ENCODE peak calls at places on chromosomes 12 and 14, in six cellular contexts. C is epithelial cell of prostate, O is fibroblast of lung, K is HFF-Myc, U is brain microvascular endothelial cell, W is IMR-90. G is an unnamed sample.

GRCh38 chr12:11836282-11836963 is 186.9 kb downstream of the ETV6 start:
- DNase-seq in U (no peak), O (no peak), W (no peak), C (no peak), K (no peak), G (no peak)

GRCh38 chr14:85528080-85528881 is 1.7 kb upstream of the FLRT2 start:
- DNase-seq in K (peak), O (peak), U (peak), W (peak), C (peak), G (peak)

GRCh38 chr12:100077367-100077766 is 65.3 kb downstream of the BLTP3B start:
- DNase-seq in U (no peak), C (no peak), O (peak), W (no peak), K (no peak), G (peak)

GRCh38 chr12:24373004-24373403 is 423.5 kb upstream of the SOX5 start:
- DNase-seq in W (peak), O (peak), U (no peak), C (no peak), K (no peak), G (no peak)

GRCh38 chr14:77158175-77158908 is 16.8 kb upstream of the ZDHHC22 start:
- DNase-seq in O (peak), K (peak), C (no peak), U (peak), W (peak), G (peak)

GRCh38 chr12:124699878-124700277 is 132.5 kb upstream of the NCOR2 start:
- DNase-seq in O (no peak), K (no peak), C (no peak), W (no peak), U (no peak), G (no peak)

GRCh38 chr12:6074979-6075585 is 49.4 kb downstream of the VWF start:
- DNase-seq in C (no peak), U (no peak), W (no peak), O (no peak), K (no peak), G (no peak)

GRCh38 chr14:69319911-69320310 is 60.0 kb downstream of the GALNT16 start:
- DNase-seq in U (no peak), C (no peak), K (no peak), O (no peak), W (no peak), G (no peak)

GRCh38 chr12:12159988-12160387 is 89.2 kb downstream of the BCL2L14 start:
- DNase-seq in K (no peak), W (peak), C (no peak), U (no peak), O (peak), G (peak)

GRCh38 chr12:88310666-88311065 is 168.6 kb downstream of the TMTC3 start:
- DNase-seq in U (no peak), O (no peak), K (no peak), C (no peak), W (no peak), G (peak)

GRCh38 chr12:106234513-106234912 is 13.3 kb downstream of the CKAP4 start:
- DNase-seq in K (no peak), C (peak), U (peak), W (peak), O (no peak), G (no peak)

GRCh38 chr14:105890474-105891220 is 364.3 kb downstream of the TMEM121 start:
- DNase-seq in U (no peak), W (no peak), K (no peak), O (no peak), C (no peak), G (no peak)

GRCh38 chr14:22606380-22606779 is 8.3 kb downstream of the ABHD4 start:
- DNase-seq in U (peak), O (no peak), K (no peak), C (no peak), W (peak), G (no peak)

GRCh38 chr14:101073598-101073965 is 170.1 kb upstream of the RTL1 start:
- DNase-seq in K (no peak), O (no peak), W (no peak), C (no peak), U (no peak), G (no peak)

GRCh38 chr12:56628671-56629458 is 1.3 kb downstream of the BAZ2A start:
- DNase-seq in C (no peak), U (peak), W (peak), O (peak), K (no peak), G (peak)

GRCh38 chr12:66010787-66011547 is 119.6 kb downstream of the LLPH start:
- DNase-seq in W (no peak), C (no peak), K (no peak), U (no peak), O (no peak), G (no peak)

GRCh38 chr12:55637467-55637866 is 775 bp downstream of the OR10P1 start:
- DNase-seq in O (no peak), W (no peak), U (no peak), K (no peak), C (no peak), G (no peak)

GRCh38 chr14:54172114-54172513 is 215.5 kb upstream of the BMP4 start:
- DNase-seq in W (no peak), K (no peak), U (no peak), O (no peak), C (no peak), G (no peak)

GRCh38 chr14:94936411-94936892 is 166.5 kb upstream of the GSC start:
- DNase-seq in O (peak), W (no peak), U (no peak), C (no peak), K (peak), G (peak)

G was measured in fibroblast of gingiva.